ENCODE peak calls at places on chromosomes 4 and X, in five cellular contexts. One of them, this sample, is unnamed. For H3K4me1, the result is how much of the 10 kb centered on the place peaks cover.

GRCh38 chrX:132716006-132716405 is 227.2 kb upstream of the MBNL3 start:
- DNase-seq in CD4-positive, CD25-positive, alpha-beta regulatory T cell: no peak
- DNase-seq in mucosa of descending colon: no peak
- DNase-seq in CD8-positive, alpha-beta memory T cell: no peak
- DNase-seq in IMR-90: no peak
- DNase-seq in this sample: no peak

GRCh38 chrX:24902808-24903207 is 113.0 kb downstream of the ARX start:
- DNase-seq in IMR-90: peak
- DNase-seq in mucosa of descending colon: no peak
- DNase-seq in CD4-positive, CD25-positive, alpha-beta regulatory T cell: no peak
- DNase-seq in CD8-positive, alpha-beta memory T cell: no peak
- DNase-seq in this sample: no peak

GRCh38 chrX:25754399-25754798 is 383.7 kb upstream of the MAGEB18 start:
- DNase-seq in CD8-positive, alpha-beta memory T cell: no peak
- DNase-seq in mucosa of descending colon: no peak
- DNase-seq in IMR-90: no peak
- DNase-seq in CD4-positive, CD25-positive, alpha-beta regulatory T cell: no peak
- DNase-seq in this sample: no peak

GRCh38 chr4:53040459-53040815 is 178.3 kb downstream of the RASL11B start:
- DNase-seq in mucosa of descending colon: no peak
- DNase-seq in CD8-positive, alpha-beta memory T cell: no peak
- DNase-seq in CD4-positive, CD25-positive, alpha-beta regulatory T cell: no peak
- DNase-seq in IMR-90: peak
- DNase-seq in this sample: no peak

GRCh38 chr4:17468638-17469221 is 43.2 kb downstream of the QDPR start:
- DNase-seq in mucosa of descending colon: no peak
- DNase-seq in CD8-positive, alpha-beta memory T cell: no peak
- DNase-seq in CD4-positive, CD25-positive, alpha-beta regulatory T cell: peak
- DNase-seq in IMR-90: peak
- DNase-seq in this sample: no peak

GRCh38 chr4:37684154-37684553 is 2.0 kb downstream of the RELL1 start:
- DNase-seq in CD8-positive, alpha-beta memory T cell: no peak
- DNase-seq in mucosa of descending colon: no peak
- DNase-seq in IMR-90: no peak
- DNase-seq in CD4-positive, CD25-positive, alpha-beta regulatory T cell: no peak
- DNase-seq in this sample: no peak

GRCh38 chr4:7757501-7758443 is 181.9 kb downstream of the AFAP1 start:
- DNase-seq in CD4-positive, CD25-positive, alpha-beta regulatory T cell: no peak
- DNase-seq in IMR-90: no peak
- DNase-seq in CD8-positive, alpha-beta memory T cell: no peak
- DNase-seq in mucosa of descending colon: no peak
- DNase-seq in this sample: no peak

GRCh38 chrX:24946369-24946768 is 69.4 kb downstream of the ARX start:
- DNase-seq in CD8-positive, alpha-beta memory T cell: no peak
- DNase-seq in CD4-positive, CD25-positive, alpha-beta regulatory T cell: no peak
- DNase-seq in mucosa of descending colon: no peak
- DNase-seq in IMR-90: no peak
- DNase-seq in this sample: no peak

GRCh38 chr4:147732516-147733193 is 767 bp downstream of the ARHGAP10 start:
- DNase-seq in mucosa of descending colon: peak
- DNase-seq in CD8-positive, alpha-beta memory T cell: no peak
- DNase-seq in IMR-90: peak
- DNase-seq in CD4-positive, CD25-positive, alpha-beta regulatory T cell: peak
- DNase-seq in this sample: peak

GRCh38 chr4:184913356-184914143 is 87.8 kb upstream of the ACSL1 start:
- DNase-seq in mucosa of descending colon: no peak
- DNase-seq in CD4-positive, CD25-positive, alpha-beta regulatory T cell: no peak
- DNase-seq in CD8-positive, alpha-beta memory T cell: no peak
- DNase-seq in IMR-90: no peak
- DNase-seq in this sample: no peak
- H3K4me1 ChIP-seq in mucosa of descending colon: under half
- H3K4me1 ChIP-seq in CD4-positive, CD25-positive, alpha-beta regulatory T cell: under half
- H3K4me1 ChIP-seq in CD8-positive, alpha-beta memory T cell: under half
- H3K4me1 ChIP-seq in IMR-90: under half
- H3K4me1 ChIP-seq in this sample: under half

DNA sequence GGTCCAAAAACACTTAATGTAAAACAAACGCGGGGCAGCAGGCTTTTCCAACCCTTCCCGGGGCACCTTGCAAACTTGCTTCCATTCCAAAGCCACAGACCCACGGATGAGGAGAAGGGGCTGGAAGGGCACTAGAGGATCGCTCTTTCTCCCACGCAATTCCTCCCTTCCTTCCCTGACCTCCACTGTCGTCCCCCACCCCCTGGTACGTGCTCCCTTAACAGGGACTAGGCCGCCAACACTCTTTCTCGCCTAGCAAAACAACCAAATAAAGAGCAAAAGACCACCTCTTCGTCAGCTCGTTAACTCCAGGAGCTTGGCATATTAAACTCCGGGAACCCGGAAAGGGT is 3.9 kb downstream of the PITX2 start:
- DNase-seq in IMR-90: no peak
- DNase-seq in CD4-positive, CD25-positive, alpha-beta regulatory T cell: no peak
- DNase-seq in mucosa of descending colon: no peak
- DNase-seq in CD8-positive, alpha-beta memory T cell: no peak
- DNase-seq in this sample: no peak
- H3K4me1 ChIP-seq in IMR-90: under half
- H3K4me1 ChIP-seq in CD4-positive, CD25-positive, alpha-beta regulatory T cell: under half
- H3K4me1 ChIP-seq in mucosa of descending colon: under half
- H3K4me1 ChIP-seq in CD8-positive, alpha-beta memory T cell: under half
- H3K4me1 ChIP-seq in this sample: under half

DNA sequence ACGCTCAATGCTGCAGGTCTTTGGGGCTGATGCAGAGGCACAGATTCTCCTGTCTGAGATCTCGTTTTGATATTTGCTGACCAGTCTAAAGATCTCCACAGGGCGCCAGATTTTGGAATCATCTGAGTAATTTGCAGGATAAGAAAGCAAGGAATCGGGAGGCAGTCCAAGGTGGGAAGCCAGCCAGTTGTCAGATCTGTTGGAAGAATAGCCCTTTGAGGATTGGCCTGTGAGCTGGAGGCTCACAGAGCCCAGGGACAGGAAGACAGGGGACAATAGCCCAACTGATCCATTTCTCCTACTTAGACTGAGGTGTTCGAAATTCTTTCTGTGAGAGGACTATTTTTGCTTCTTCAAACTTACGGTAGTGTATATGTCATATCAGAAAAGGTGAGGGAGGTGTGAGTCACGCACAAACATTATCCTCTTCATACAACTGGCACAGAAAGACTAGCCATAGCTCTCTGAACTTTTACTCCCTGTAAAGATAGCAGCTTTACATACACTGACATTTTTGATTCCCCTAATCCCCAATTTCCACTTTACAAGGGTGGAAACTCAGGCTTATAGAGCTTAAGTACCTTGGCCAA is 8.8 kb downstream of the DIPK2B start:
- DNase-seq in IMR-90: no peak
- DNase-seq in CD4-positive, CD25-positive, alpha-beta regulatory T cell: no peak
- DNase-seq in mucosa of descending colon: no peak
- DNase-seq in CD8-positive, alpha-beta memory T cell: no peak
- DNase-seq in this sample: no peak
- H3K4me1 ChIP-seq in IMR-90: under half
- H3K4me1 ChIP-seq in CD4-positive, CD25-positive, alpha-beta regulatory T cell: under half
- H3K4me1 ChIP-seq in mucosa of descending colon: under half
- H3K4me1 ChIP-seq in CD8-positive, alpha-beta memory T cell: under half
- H3K4me1 ChIP-seq in this sample: under half

GRCh38 chrX:107678957-107679740 is 50.8 kb downstream of the PRPS1 start:
- DNase-seq in IMR-90: peak
- DNase-seq in CD4-positive, CD25-positive, alpha-beta regulatory T cell: peak
- DNase-seq in mucosa of descending colon: peak
- DNase-seq in CD8-positive, alpha-beta memory T cell: peak
- DNase-seq in this sample: peak

GRCh38 chrX:107676559-107677378 is 48.5 kb downstream of the PRPS1 start:
- DNase-seq in CD4-positive, CD25-positive, alpha-beta regulatory T cell: peak
- DNase-seq in mucosa of descending colon: peak
- DNase-seq in CD8-positive, alpha-beta memory T cell: peak
- DNase-seq in IMR-90: peak
- DNase-seq in this sample: peak

GRCh38 chrX:107675823-107676555 is 47.7 kb downstream of the PRPS1 start:
- DNase-seq in mucosa of descending colon: no peak
- DNase-seq in CD8-positive, alpha-beta memory T cell: no peak
- DNase-seq in CD4-positive, CD25-positive, alpha-beta regulatory T cell: peak
- DNase-seq in IMR-90: peak
- DNase-seq in this sample: no peak

GRCh38 chrX:107677501-107677901 is 49.2 kb downstream of the PRPS1 start:
- DNase-seq in IMR-90: no peak
- DNase-seq in CD8-positive, alpha-beta memory T cell: no peak
- DNase-seq in CD4-positive, CD25-positive, alpha-beta regulatory T cell: no peak
- DNase-seq in mucosa of descending colon: no peak
- DNase-seq in this sample: no peak

GRCh38 chrX:107677909-107678308 is 49.6 kb downstream of the PRPS1 start:
- DNase-seq in IMR-90: no peak
- DNase-seq in mucosa of descending colon: no peak
- DNase-seq in CD8-positive, alpha-beta memory T cell: no peak
- DNase-seq in CD4-positive, CD25-positive, alpha-beta regulatory T cell: no peak
- DNase-seq in this sample: no peak
- H3K4me1 ChIP-seq in IMR-90: under half
- H3K4me1 ChIP-seq in mucosa of descending colon: under half
- H3K4me1 ChIP-seq in CD8-positive, alpha-beta memory T cell: half or more
- H3K4me1 ChIP-seq in CD4-positive, CD25-positive, alpha-beta regulatory T cell: half or more
- H3K4me1 ChIP-seq in this sample: under half

GRCh38 chr4:143358419-143358818 is 21.7 kb downstream of the GAB1 start:
- DNase-seq in mucosa of descending colon: no peak
- DNase-seq in IMR-90: no peak
- DNase-seq in CD8-positive, alpha-beta memory T cell: no peak
- DNase-seq in CD4-positive, CD25-positive, alpha-beta regulatory T cell: no peak
- DNase-seq in this sample: no peak
- H3K4me1 ChIP-seq in mucosa of descending colon: half or more
- H3K4me1 ChIP-seq in IMR-90: under half
- H3K4me1 ChIP-seq in CD8-positive, alpha-beta memory T cell: under half
- H3K4me1 ChIP-seq in CD4-positive, CD25-positive, alpha-beta regulatory T cell: under half
- H3K4me1 ChIP-seq in this sample: under half

This sample was measured in colonic mucosa.